ENCODE peak calls at places on chromosomes 1 and 21, in five cellular contexts. W is neural crest cell, Z is GM23338, A is coronary artery, E is omental fat pad. V is an unnamed sample.

GRCh38 chr1:162554258-162554657 is 7.3 kb upstream of the UAP1 start:
- DNase-seq in E (no peak), W (no peak), Z (no peak), A (no peak), V (no peak)

GRCh38 chr1:22105611-22106207 is 37.2 kb downstream of the WNT4 start:
- DNase-seq in Z (peak; percentile 85), E (no peak), A (no peak), W (no peak), V (no peak)

GRCh38 chr21:34865922-34866271 is 183.2 kb downstream of the RUNX1 start:
- DNase-seq in Z (peak; percentile 93), A (no peak), E (no peak), W (no peak), V (no peak)

GRCh38 chr1:227490001-227490400 is 73.4 kb upstream of the ZNF678 start:
- DNase-seq in W (no peak), Z (no peak), A (no peak), E (no peak), V (no peak)

GRCh38 chr1:37793773-37794371 is at the start of gene MANEAL:
- DNase-seq in W (peak; percentile 47), Z (peak; percentile 67), E (no peak), A (no peak), V (no peak)

GRCh38 chr1:178161516-178161915 is 67.6 kb downstream of the RASAL2 start:
- DNase-seq in Z (no peak), A (no peak), W (no peak), E (no peak), V (no peak)

GRCh38 chr1:228377664-228378452 is 28.8 kb downstream of the TRIM11 start:
- DNase-seq in Z (no peak), A (no peak), W (no peak), E (no peak), V (no peak)

GRCh38 chr1:212291505-212292134 is 6.4 kb downstream of the PPP2R5A start:
- DNase-seq in W (no peak), A (no peak), Z (peak; percentile 86), E (no peak), V (peak; percentile 33)

GRCh38 chr1:16076871-16077250 is 3.4 kb upstream of the FAM131C start:
- DNase-seq in Z (no peak), E (no peak), A (no peak), W (no peak), V (no peak)

GRCh38 chr1:243842154-243842553 is 7.9 kb downstream of the AKT3 start:
- DNase-seq in Z (no peak), E (no peak), W (no peak), A (no peak), V (no peak)

GRCh38 chr1:207291723-207292122 is 29.8 kb upstream of the CD55 start:
- DNase-seq in E (no peak), W (no peak), A (no peak), Z (no peak), V (no peak)

GRCh38 chr1:33232716-33233115 is 23.6 kb upstream of the ZNF362 start:
- DNase-seq in W (no peak), Z (no peak), A (no peak), E (no peak), V (no peak)

GRCh38 chr1:112263464-112263863 is 132.6 kb upstream of the CTTNBP2NL start:
- DNase-seq in Z (no peak), E (no peak), W (no peak), A (no peak), V (no peak)

GRCh38 chr1:41696381-41696780 is 211.9 kb upstream of the EDN2 start:
- DNase-seq in Z (no peak), E (no peak), A (no peak), W (no peak), V (no peak)

GRCh38 chr1:46262508-46262907 is 14.9 kb downstream of the RAD54L start:
- DNase-seq in W (no peak), E (no peak), Z (no peak), A (no peak), V (no peak)

GRCh38 chr1:42941640-42942330 is 16.9 kb downstream of the SLC2A1 start:
- DNase-seq in E (peak; percentile 36), A (peak; percentile 88), W (no peak), Z (no peak), V (no peak)

GRCh38 chr1:240004086-240004749 is 87.5 kb upstream of the FMN2 start:
- DNase-seq in W (peak; percentile 16), A (no peak), E (no peak), Z (peak; percentile 63), V (no peak)

GRCh38 chr1:29240986-29241385 is 4.7 kb downstream of the PTPRU start:
- DNase-seq in A (no peak), E (no peak), W (no peak), Z (no peak), V (no peak)

GRCh38 chr1:228748431-228748830 is 13.2 kb downstream of the RHOU start:
- DNase-seq in Z (no peak), A (no peak), W (no peak), E (no peak), V (no peak)

GRCh38 chr1:19179597-19180271 is 30.3 kb downstream of the UBR4 start:
- DNase-seq in A (no peak), Z (peak; percentile 55), E (no peak), W (no peak), V (no peak)

GRCh38 chr1:70311369-70311768 is 43.2 kb downstream of the ANKRD13C start:
- DNase-seq in W (no peak), E (no peak), Z (no peak), A (no peak), V (no peak)

GRCh38 chr21:35390013-35390776 is 341.1 kb upstream of the RUNX1 start:
- DNase-seq in Z (no peak), W (no peak), E (no peak), A (no peak), V (no peak)

GRCh38 chr1:117897551-117897950 is 31.9 kb downstream of the GDAP2 start:
- DNase-seq in W (no peak), E (no peak), Z (no peak), A (no peak), V (no peak)

GRCh38 chr1:194341587-194341986 is 1155.2 kb upstream of the B3GALT2 start:
- DNase-seq in A (no peak), E (no peak), W (no peak), Z (no peak), V (no peak)

GRCh38 chr21:39447264-39447663 is 1.7 kb upstream of the LCA5L start:
- DNase-seq in W (no peak), A (no peak), E (no peak), Z (no peak), V (no peak)

GRCh38 chr21:39444406-39445145 is 1.0 kb downstream of the LCA5L start:
- DNase-seq in A (no peak), W (no peak), Z (peak; percentile 51), E (no peak), V (no peak)

GRCh38 chr21:39441502-39442475 is 3.8 kb downstream of the LCA5L start:
- DNase-seq in Z (peak; percentile 76), A (no peak), W (no peak), E (no peak), V (no peak)

GRCh38 chr21:39451332-39452206 is at the start of gene SH3BGR:
- DNase-seq in A (peak; percentile 91), Z (peak; percentile 93), E (no peak), W (no peak), V (no peak)

DNA sequence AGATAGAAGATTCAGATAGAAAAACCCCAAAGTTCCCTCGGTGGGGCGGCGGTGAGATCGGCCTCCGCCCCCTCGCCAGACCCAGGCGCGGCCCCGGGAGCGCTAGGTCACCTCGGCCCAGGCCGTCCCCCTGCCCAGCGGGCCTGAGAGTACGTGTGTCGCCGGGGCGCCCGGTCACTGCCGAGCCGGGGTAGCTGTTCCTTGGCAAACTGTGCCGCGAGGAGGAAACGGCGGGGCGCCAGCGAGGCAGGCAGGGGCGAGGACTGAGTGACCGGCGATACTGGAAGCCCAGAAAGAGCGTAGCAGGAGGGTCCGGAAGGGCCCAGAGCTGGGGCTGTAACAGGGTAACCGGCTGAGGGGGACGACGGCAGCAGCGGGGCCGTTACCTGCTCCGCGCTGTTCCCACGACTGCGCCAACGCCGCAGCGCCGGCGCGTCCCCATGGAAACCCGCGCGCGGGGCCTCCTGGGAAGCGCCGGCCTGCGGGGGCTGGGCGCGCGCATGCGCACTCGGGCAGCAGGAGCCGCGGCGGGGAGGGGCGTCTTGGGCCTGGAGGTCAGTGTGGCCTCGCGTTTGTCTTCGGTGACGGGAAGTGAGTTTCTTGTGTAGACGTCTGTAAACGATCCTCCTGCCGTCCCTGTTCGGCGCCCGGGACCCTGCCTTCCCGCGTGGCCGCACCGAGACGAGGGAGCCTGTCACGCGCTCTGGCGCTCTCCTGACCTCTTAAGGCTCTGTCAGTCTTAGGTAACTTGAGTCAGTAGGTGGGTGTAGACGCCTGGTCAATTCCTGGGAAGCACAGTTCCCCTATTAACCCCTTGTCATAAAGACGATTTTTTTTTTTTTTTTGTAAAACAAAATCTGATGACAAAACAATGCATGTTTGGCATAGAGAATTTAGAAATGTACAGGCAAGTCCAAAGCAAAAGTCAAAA is at the start of gene LCA5L:
- DNase-seq in Z (peak; percentile 94), A (peak; percentile 93), E (peak; percentile 62), W (peak; percentile 91), V (peak; percentile 86)
- TF ChIP-seq CTCF in Z (peak; percentile 7), A (no peak), E (no peak), W (peak; percentile 18), V (no peak)

DNA sequence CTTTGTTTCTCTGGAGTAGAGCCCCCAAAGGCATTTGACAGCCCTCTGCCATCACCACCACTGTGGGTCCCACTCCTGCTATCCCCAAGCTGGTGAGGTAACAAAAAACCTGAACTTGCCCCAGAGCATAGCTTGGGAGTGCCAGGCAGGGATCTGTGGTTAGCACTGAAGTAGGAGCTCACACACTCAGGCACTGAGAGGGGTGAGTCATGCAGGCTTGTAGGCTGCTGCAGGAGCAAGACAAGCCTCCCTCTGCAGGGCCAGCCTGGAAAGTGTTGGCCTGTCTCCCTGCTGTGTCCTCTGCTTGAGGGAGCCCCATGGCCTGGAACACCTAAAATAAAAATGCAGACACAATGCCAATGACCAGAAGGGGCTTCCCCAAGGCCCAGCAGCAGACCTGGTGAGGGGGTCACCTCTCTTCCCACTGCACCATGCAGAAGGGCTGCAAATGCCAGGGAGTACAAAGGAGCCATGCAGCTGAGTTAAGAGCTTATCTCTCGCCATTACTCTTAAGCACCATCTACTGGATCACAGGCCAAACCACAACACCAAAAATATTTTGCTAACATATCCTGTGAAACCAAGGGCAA is 108.9 kb upstream of the POGK start:
- DNase-seq in E (no peak), W (no peak), A (no peak), Z (peak; percentile 26), V (no peak)
- TF ChIP-seq CTCF in E (no peak), W (no peak), A (no peak), Z (peak; percentile 52), V (no peak)

GRCh38 chr1:220877348-220878095 is 1.7 kb upstream of the HLX start:
- DNase-seq in Z (peak; percentile 65), W (no peak), A (no peak), E (no peak), V (no peak)
- TF ChIP-seq CTCF in Z (no peak), W (no peak), A (no peak), E (no peak), V (no peak)

DNA sequence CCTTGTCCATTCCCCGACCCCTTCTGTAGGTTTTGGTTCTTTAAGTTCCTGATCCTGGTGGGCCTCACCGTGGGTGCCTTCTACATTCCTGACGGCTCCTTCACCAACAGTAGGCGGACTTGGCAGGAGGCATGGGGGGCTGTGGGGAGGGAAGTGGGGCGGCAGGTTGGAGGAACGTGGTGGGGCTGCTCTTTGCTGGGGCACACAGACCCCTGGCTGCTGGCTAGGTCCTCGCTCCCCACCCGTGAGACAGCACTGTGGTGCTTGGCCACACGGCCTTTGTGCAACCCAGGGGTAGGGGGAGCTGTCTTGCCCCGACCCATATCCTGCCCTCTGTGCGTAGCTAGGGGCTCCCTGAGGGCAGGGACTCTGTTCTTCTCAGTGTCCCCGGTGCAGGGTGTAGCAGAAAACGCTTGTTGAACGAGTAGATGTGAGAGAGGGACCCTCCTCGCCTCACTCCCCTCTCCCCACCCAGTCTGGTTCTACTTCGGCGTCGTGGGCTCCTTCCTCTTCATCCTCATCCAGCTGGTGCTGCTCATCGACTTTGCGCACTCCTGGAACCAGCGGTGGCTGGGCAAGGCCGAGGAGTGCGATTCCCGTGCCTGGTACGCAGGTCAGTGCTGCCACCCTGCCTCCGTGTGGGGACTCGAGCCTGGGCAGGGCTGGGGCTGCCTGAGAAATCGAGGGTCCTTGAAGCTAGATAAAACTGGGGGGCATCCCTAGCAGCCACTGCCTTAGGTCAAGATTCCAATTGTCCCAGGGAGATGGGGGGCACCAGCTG is 12.5 kb downstream of the SERINC2 start:
- DNase-seq in W (no peak), E (no peak), Z (no peak), A (no peak), V (no peak)
- TF ChIP-seq CTCF in W (no peak), E (no peak), Z (no peak), A (no peak), V (no peak)

V was measured in D721Med.